ENCODE peak calls at places on chromosomes 5 and 9, in nine cellular contexts. U is WTC11, R is heart right ventricle, C is mucosa of descending colon, T is endothelial cell, B is coronary artery, E is body of pancreas, A is A549, Q is prostate gland. N is an unnamed sample.

GRCh38 chr9:121720992-121721350 is 69.5 kb downstream of the DAB2IP start:
- DNase-seq in U (no peak), R (no peak), C (no peak), T (no peak), B (no peak), E (no peak), A (peak), Q (no peak), N (no peak)

GRCh38 chr5:67873935-67874334 is 341.6 kb upstream of the PIK3R1 start:
- DNase-seq in U (no peak), R (no peak), C (no peak), T (no peak), B (no peak), E (no peak), A (no peak), Q (no peak), N (no peak)

GRCh38 chr5:14794600-14795230 is 76.9 kb downstream of the ANKH start:
- DNase-seq in U (no peak), R (no peak), C (no peak), T (no peak), B (no peak), E (no peak), A (no peak), Q (no peak), N (no peak)

GRCh38 chr9:17402309-17402708 is 176.6 kb upstream of the SH3GL2 start:
- DNase-seq in U (no peak), R (no peak), C (no peak), T (peak), B (no peak), E (no peak), A (no peak), Q (no peak), N (no peak)

GRCh38 chr5:128414469-128414868 is 123.6 kb downstream of the FBN2 start:
- DNase-seq in U (no peak), R (no peak), C (no peak), T (no peak), B (no peak), E (no peak), A (no peak), Q (no peak), N (no peak)

GRCh38 chr5:151477106-151477505 is 29.7 kb downstream of the SLC36A1 start:
- DNase-seq in U (no peak), R (no peak), C (no peak), T (no peak), B (no peak), E (no peak), A (no peak), Q (no peak), N (no peak)

GRCh38 chr9:107566596-107566995 is 77.0 kb upstream of the KLF4 start:
- DNase-seq in U (no peak), R (no peak), C (no peak), T (no peak), B (no peak), E (no peak), A (no peak), Q (no peak), N (no peak)

GRCh38 chr9:128683340-128684064 is 5.5 kb upstream of the SET start:
- DNase-seq in U (peak), R (peak), C (peak), T (no peak), B (no peak), E (peak), A (peak), Q (peak), N (peak)

GRCh38 chr5:115541586-115541985 is 3.0 kb downstream of the FEM1C start:
- DNase-seq in U (no peak), R (no peak), C (no peak), T (no peak), B (no peak), E (no peak), A (no peak), Q (no peak), N (no peak)

GRCh38 chr5:1400936-1401335 is 44.3 kb downstream of the SLC6A3 start:
- DNase-seq in U (no peak), R (no peak), C (no peak), T (no peak), B (no peak), E (no peak), A (no peak), Q (no peak), N (no peak)

GRCh38 chr9:38380230-38380871 is 12.2 kb upstream of the ALDH1B1 start:
- DNase-seq in U (no peak), R (no peak), C (no peak), T (no peak), B (no peak), E (no peak), A (no peak), Q (no peak), N (no peak)

GRCh38 chr5:88690619-88691560 is 192.1 kb downstream of the MEF2C start:
- DNase-seq in U (peak), R (peak), C (peak), T (peak), B (no peak), E (peak), A (peak), Q (peak), N (no peak)

GRCh38 chr9:128902351-128903078 is 18.3 kb upstream of the PHYHD1 start:
- DNase-seq in U (no peak), R (peak), C (peak), T (no peak), B (no peak), E (no peak), A (no peak), Q (peak), N (no peak)

GRCh38 chr5:27906911-27907590 is 868.7 kb upstream of the CDH9 start:
- DNase-seq in U (no peak), R (no peak), C (no peak), T (no peak), B (no peak), E (no peak), A (peak), Q (no peak), N (no peak)

GRCh38 chr9:96486351-96487029 is 36.5 kb downstream of the HABP4 start:
- DNase-seq in U (no peak), R (peak), C (no peak), T (no peak), B (peak), E (peak), A (no peak), Q (no peak), N (no peak)

GRCh38 chr5:36156619-36157018 is 4.7 kb downstream of the SKP2 start:
- DNase-seq in U (no peak), R (no peak), C (no peak), T (no peak), B (no peak), E (no peak), A (no peak), Q (no peak), N (no peak)

GRCh38 chr5:32400394-32400793 is 44.1 kb downstream of the ZFR start:
- DNase-seq in U (no peak), R (no peak), C (no peak), T (no peak), B (no peak), E (no peak), A (no peak), Q (no peak), N (no peak)

GRCh38 chr5:54211912-54212311 is 98.5 kb downstream of the ARL15 start:
- DNase-seq in U (no peak), R (no peak), C (no peak), T (no peak), B (no peak), E (no peak), A (no peak), Q (no peak), N (no peak)

GRCh38 chr5:78597068-78597857 is 51.3 kb downstream of the LHFPL2 start:
- DNase-seq in U (no peak), R (no peak), C (no peak), T (no peak), B (no peak), E (no peak), A (peak), Q (no peak), N (no peak)

GRCh38 chr5:178205010-178205748 is 846 bp downstream of the HNRNPAB start:
- DNase-seq in U (peak), R (peak), C (peak), T (peak), B (peak), E (peak), A (peak), Q (peak), N (peak)

GRCh38 chr9:133731876-133732321 is 6.3 kb downstream of the SARDH start:
- DNase-seq in U (peak), R (no peak), C (no peak), T (no peak), B (peak), E (peak), A (peak), Q (no peak), N (peak)

GRCh38 chr5:58450811-58451629 is 8.9 kb downstream of the PLK2 start:
- DNase-seq in U (no peak), R (no peak), C (no peak), T (no peak), B (no peak), E (no peak), A (no peak), Q (no peak), N (no peak)

GRCh38 chr5:179326176-179326997 is 18.9 kb downstream of the ADAMTS2 start:
- DNase-seq in U (peak), R (peak), C (peak), T (no peak), B (no peak), E (peak), A (no peak), Q (no peak), N (no peak)

GRCh38 chr5:129499208-129499852 is 39.2 kb downstream of the ADAMTS19 start:
- DNase-seq in U (no peak), R (no peak), C (no peak), T (no peak), B (no peak), E (no peak), A (no peak), Q (no peak), N (no peak)

GRCh38 chr5:61010759-61011460 is 65.9 kb downstream of the NDUFAF2 start:
- DNase-seq in U (peak), R (no peak), C (no peak), T (peak), B (no peak), E (no peak), A (peak), Q (no peak), N (no peak)

GRCh38 chr5:102955463-102955862 is 164.5 kb downstream of the GIN1 start:
- DNase-seq in U (no peak), R (no peak), C (no peak), T (no peak), B (no peak), E (no peak), A (no peak), Q (no peak), N (no peak)

GRCh38 chr9:2662496-2662895 is 40.9 kb downstream of the VLDLR start:
- DNase-seq in U (peak), R (no peak), C (no peak), T (peak), B (no peak), E (peak), A (no peak), Q (no peak), N (no peak)

GRCh38 chr9:2655411-2655901 is 33.9 kb downstream of the VLDLR start:
- DNase-seq in U (no peak), R (no peak), C (no peak), T (no peak), B (no peak), E (no peak), A (peak), Q (no peak), N (no peak)

GRCh38 chr9:2657427-2657826 is 35.8 kb downstream of the VLDLR start:
- DNase-seq in U (no peak), R (no peak), C (no peak), T (no peak), B (no peak), E (no peak), A (no peak), Q (no peak), N (no peak)
- TF ChIP-seq CTCF in U (no peak), R (no peak), C (no peak), T (no peak), B (no peak), E (no peak), A (no peak), Q (no peak), N (no peak)

DNA sequence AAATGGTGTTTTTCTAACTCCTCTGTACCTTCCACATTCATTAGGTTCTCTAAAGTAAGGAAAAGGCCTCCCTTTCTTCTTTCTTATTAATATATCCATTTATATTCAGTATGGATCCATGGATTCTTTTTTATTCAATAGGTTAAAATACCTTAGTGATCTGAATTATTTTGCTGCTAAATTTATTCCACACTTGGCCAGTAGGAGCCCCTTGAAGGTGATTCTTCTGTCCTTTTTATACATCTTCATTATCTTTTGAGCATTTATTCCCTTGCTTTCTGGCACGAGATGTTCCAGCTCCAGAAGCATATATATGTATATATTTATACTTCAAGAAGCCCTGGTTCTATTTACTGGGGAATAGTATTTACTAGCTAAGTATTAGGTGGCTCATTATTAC is 311.8 kb upstream of the SGCD start:
- DNase-seq in U (no peak), R (no peak), C (no peak), T (no peak), B (no peak), E (no peak), A (no peak), Q (no peak), N (no peak)
- TF ChIP-seq CTCF in U (no peak), R (no peak), C (no peak), T (peak), B (no peak), E (no peak), A (no peak), Q (no peak), N (peak)

DNA sequence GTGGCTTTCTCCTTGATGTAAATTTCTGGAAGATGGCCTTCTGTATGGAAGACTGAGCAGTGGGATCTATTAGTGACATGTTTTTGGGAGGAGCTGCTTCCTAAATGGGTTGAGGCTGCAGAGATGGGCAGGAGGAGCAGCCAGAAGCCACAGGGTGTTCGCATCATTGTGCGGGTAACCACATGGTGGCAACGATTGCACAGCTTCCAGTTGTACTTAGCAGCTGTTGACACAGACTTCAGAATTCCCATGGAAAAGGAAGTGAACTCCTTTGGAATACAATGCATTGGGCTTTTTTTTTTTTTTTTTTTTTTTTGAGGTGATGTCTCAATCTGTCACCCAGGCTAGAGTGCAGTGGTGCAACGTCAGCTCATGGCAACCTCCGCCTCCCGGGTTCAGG is 297.3 kb downstream of the NR3C1 start:
- DNase-seq in U (peak), R (peak), C (no peak), T (peak), B (no peak), E (peak), A (peak), Q (no peak), N (no peak)
- TF ChIP-seq CTCF in U (no peak), R (peak), C (no peak), T (no peak), B (no peak), E (peak), A (peak), Q (no peak), N (peak)

DNA sequence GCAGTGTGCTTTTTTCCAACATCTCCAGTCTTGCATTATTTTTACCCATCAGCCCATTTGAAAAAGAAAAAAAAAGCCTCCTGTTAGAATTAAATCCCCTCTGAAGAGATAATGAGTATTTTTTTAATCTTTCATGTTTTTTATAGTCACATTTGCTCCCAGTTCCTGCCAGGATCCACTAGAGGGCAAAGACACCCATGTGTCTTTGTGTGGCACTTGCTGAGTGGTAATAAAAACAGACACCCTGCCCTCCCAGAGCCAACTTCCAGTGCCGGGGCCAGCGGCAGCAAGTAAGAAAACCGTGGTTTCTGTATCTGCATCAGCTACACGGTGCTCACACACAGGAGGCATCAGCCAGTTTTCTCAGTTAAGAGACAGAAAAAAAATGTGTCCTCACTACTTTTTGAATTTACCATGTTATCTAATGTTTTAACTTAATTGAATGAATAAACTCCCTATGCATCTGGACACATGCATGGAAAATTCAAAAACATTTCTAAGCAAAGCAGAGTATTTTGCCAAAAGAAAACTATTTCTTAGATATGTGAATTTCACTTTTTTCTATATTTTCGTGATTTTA is 70.2 kb upstream of the PLEKHG4B start:
- DNase-seq in U (no peak), R (no peak), C (no peak), T (no peak), B (no peak), E (no peak), A (peak), Q (no peak), N (no peak)
- TF ChIP-seq CTCF in U (no peak), R (peak), C (no peak), T (no peak), B (no peak), E (no peak), A (peak), Q (no peak), N (peak)

GRCh38 chr5:159972538-159973362 is 36.2 kb upstream of the TTC1 start:
- DNase-seq in U (peak), R (no peak), C (no peak), T (no peak), B (no peak), E (no peak), A (no peak), Q (no peak), N (no peak)

GRCh38 chr5:159976921-159977320 is 32.0 kb upstream of the TTC1 start:
- DNase-seq in U (no peak), R (no peak), C (no peak), T (no peak), B (no peak), E (no peak), A (no peak), Q (no peak), N (no peak)

GRCh38 chr5:159971931-159972461 is 36.9 kb upstream of the TTC1 start:
- DNase-seq in U (peak), R (peak), C (peak), T (peak), B (no peak), E (no peak), A (no peak), Q (no peak), N (peak)

GRCh38 chr5:159978358-159978757 is 30.6 kb upstream of the TTC1 start:
- DNase-seq in U (no peak), R (no peak), C (no peak), T (no peak), B (no peak), E (no peak), A (no peak), Q (no peak), N (no peak)

GRCh38 chr5:159975462-159976019 is 33.4 kb upstream of the TTC1 start:
- DNase-seq in U (no peak), R (no peak), C (no peak), T (no peak), B (no peak), E (no peak), A (peak), Q (no peak), N (no peak)
- TF ChIP-seq CTCF in U (no peak), R (no peak), C (no peak), T (no peak), B (no peak), E (no peak), A (no peak), Q (no peak), N (peak)

DNA sequence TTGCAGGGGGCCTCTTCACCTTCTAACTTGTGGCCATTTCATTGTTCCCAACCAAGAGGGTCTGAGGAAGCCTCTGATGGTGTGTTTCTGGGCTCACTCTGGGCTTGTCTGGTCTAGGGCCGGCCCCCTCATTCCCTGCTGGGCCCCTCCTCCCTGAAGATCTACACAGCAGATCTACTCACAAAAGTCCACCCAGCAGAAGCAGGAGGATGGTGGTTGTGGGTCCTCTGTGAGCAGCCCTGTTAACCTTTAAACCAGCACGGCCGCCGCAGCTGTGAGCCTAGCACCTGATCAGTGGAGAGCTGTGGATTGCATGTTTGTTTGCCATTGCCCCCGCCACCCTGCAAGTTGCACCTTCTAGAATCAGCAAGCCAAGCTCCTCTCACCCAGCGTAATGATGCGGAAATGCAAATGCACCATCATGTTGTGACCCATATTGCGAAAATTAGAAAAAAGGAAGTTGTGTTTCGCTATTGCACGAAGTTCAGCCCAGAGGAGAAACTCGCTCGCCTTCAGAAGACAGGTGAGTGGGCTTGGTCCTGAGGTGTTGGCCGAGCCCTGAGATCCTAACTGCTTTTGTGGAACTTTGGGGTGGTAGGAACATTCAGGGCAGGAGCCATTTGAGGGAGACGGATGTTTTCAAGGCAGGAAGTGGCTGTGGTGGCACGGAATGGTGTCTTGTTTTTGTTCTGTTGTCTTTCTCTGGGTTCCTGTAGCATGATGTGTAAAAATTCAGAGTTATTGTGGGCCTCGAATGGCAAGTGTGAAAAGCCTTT is 16.7 kb downstream of the FGD3 start:
- DNase-seq in U (no peak), R (no peak), C (peak), T (no peak), B (no peak), E (peak), A (no peak), Q (no peak), N (no peak)
- TF ChIP-seq CTCF in U (no peak), R (no peak), C (no peak), T (no peak), B (no peak), E (no peak), A (no peak), Q (no peak), N (no peak)

N was measured in progenitor cell of endocrine pancreas.